ENCODE peak calls at places on chromosomes 4 and X, in seven cellular contexts. One of them, this sample, is unnamed.

GRCh38 chr4:128287159-128287870 is at the start of gene PGRMC2:
- DNase-seq in BJ: no peak
- DNase-seq in left ventricle myocardium inferior: no peak
- DNase-seq in right lobe of liver: no peak
- DNase-seq in heart right ventricle: peak
- DNase-seq in suprapubic skin: peak
- DNase-seq in spleen: no peak
- DNase-seq in this sample: peak

GRCh38 chrX:80335062-80335830 is 85.0 kb upstream of the TENT5D start:
- DNase-seq in BJ: no peak
- DNase-seq in left ventricle myocardium inferior: peak
- DNase-seq in heart right ventricle: no peak
- DNase-seq in right lobe of liver: peak
- DNase-seq in suprapubic skin: no peak
- DNase-seq in spleen: peak
- DNase-seq in this sample: no peak

GRCh38 chr4:152780267-152780811 is 585 bp downstream of the ARFIP1 start:
- DNase-seq in heart right ventricle: peak
- DNase-seq in suprapubic skin: no peak
- DNase-seq in right lobe of liver: no peak
- DNase-seq in left ventricle myocardium inferior: peak
- DNase-seq in BJ: peak
- DNase-seq in spleen: no peak
- DNase-seq in this sample: no peak

GRCh38 chr4:179597301-179597700 is 2155.1 kb upstream of the AGA start:
- DNase-seq in BJ: no peak
- DNase-seq in heart right ventricle: no peak
- DNase-seq in right lobe of liver: no peak
- DNase-seq in left ventricle myocardium inferior: no peak
- DNase-seq in suprapubic skin: no peak
- DNase-seq in spleen: no peak
- DNase-seq in this sample: no peak

GRCh38 chrX:105880491-105880890 is 58.2 kb downstream of the NRK start:
- DNase-seq in heart right ventricle: no peak
- DNase-seq in right lobe of liver: no peak
- DNase-seq in spleen: no peak
- DNase-seq in BJ: no peak
- DNase-seq in suprapubic skin: no peak
- DNase-seq in left ventricle myocardium inferior: no peak
- DNase-seq in this sample: no peak

GRCh38 chr4:41611881-41612871 is 74.2 kb downstream of the LIMCH1 start:
- DNase-seq in BJ: no peak
- DNase-seq in spleen: no peak
- DNase-seq in left ventricle myocardium inferior: peak
- DNase-seq in right lobe of liver: no peak
- DNase-seq in suprapubic skin: no peak
- DNase-seq in heart right ventricle: peak
- DNase-seq in this sample: no peak

GRCh38 chr4:80116516-80116915 is 43.5 kb upstream of the ANTXR2 start:
- DNase-seq in spleen: no peak
- DNase-seq in heart right ventricle: no peak
- DNase-seq in right lobe of liver: no peak
- DNase-seq in suprapubic skin: no peak
- DNase-seq in BJ: no peak
- DNase-seq in left ventricle myocardium inferior: no peak
- DNase-seq in this sample: no peak

GRCh38 chr4:152936446-152937279 is 540 bp downstream of the FHDC1 start:
- DNase-seq in spleen: peak
- DNase-seq in BJ: no peak
- DNase-seq in heart right ventricle: no peak
- DNase-seq in right lobe of liver: peak
- DNase-seq in left ventricle myocardium inferior: no peak
- DNase-seq in suprapubic skin: peak
- DNase-seq in this sample: peak

GRCh38 chr4:162891788-162892707 is 274.6 kb downstream of the NAF1 start:
- DNase-seq in spleen: no peak
- DNase-seq in left ventricle myocardium inferior: no peak
- DNase-seq in BJ: no peak
- DNase-seq in heart right ventricle: no peak
- DNase-seq in right lobe of liver: no peak
- DNase-seq in suprapubic skin: no peak
- DNase-seq in this sample: no peak

GRCh38 chrX:108736509-108737479 is at the start of gene IRS4:
- DNase-seq in suprapubic skin: no peak
- DNase-seq in BJ: no peak
- DNase-seq in left ventricle myocardium inferior: no peak
- DNase-seq in right lobe of liver: no peak
- DNase-seq in heart right ventricle: no peak
- DNase-seq in spleen: no peak
- DNase-seq in this sample: peak

GRCh38 chrX:149283853-149284252 is 221.3 kb downstream of the IDS start:
- DNase-seq in left ventricle myocardium inferior: no peak
- DNase-seq in spleen: no peak
- DNase-seq in suprapubic skin: no peak
- DNase-seq in heart right ventricle: no peak
- DNase-seq in BJ: no peak
- DNase-seq in right lobe of liver: no peak
- DNase-seq in this sample: no peak

GRCh38 chrX:120308558-120308957 is 2.7 kb downstream of the TMEM255A start:
- DNase-seq in heart right ventricle: no peak
- DNase-seq in right lobe of liver: no peak
- DNase-seq in BJ: no peak
- DNase-seq in left ventricle myocardium inferior: no peak
- DNase-seq in suprapubic skin: no peak
- DNase-seq in spleen: no peak
- DNase-seq in this sample: no peak

GRCh38 chrX:74211911-74212310 is 92.1 kb upstream of the ZCCHC13 start:
- DNase-seq in right lobe of liver: no peak
- DNase-seq in BJ: no peak
- DNase-seq in heart right ventricle: no peak
- DNase-seq in left ventricle myocardium inferior: no peak
- DNase-seq in spleen: no peak
- DNase-seq in suprapubic skin: no peak
- DNase-seq in this sample: no peak

GRCh38 chrX:153598541-153599191 is at the start of gene CCNQ:
- DNase-seq in BJ: no peak
- DNase-seq in left ventricle myocardium inferior: no peak
- DNase-seq in right lobe of liver: peak
- DNase-seq in spleen: peak
- DNase-seq in suprapubic skin: no peak
- DNase-seq in heart right ventricle: no peak
- DNase-seq in this sample: no peak

GRCh38 chr4:740011-740410 is 34.4 kb downstream of the PCGF3 start:
- DNase-seq in left ventricle myocardium inferior: no peak
- DNase-seq in heart right ventricle: no peak
- DNase-seq in right lobe of liver: no peak
- DNase-seq in BJ: no peak
- DNase-seq in suprapubic skin: no peak
- DNase-seq in spleen: no peak
- DNase-seq in this sample: no peak

GRCh38 chr4:54433686-54434085 is 204.6 kb downstream of the PDGFRA start:
- DNase-seq in spleen: no peak
- DNase-seq in suprapubic skin: no peak
- DNase-seq in heart right ventricle: no peak
- DNase-seq in right lobe of liver: no peak
- DNase-seq in left ventricle myocardium inferior: no peak
- DNase-seq in BJ: no peak
- DNase-seq in this sample: no peak

GRCh38 chrX:42269186-42269585 is 345.8 kb upstream of the CASK start:
- DNase-seq in BJ: peak
- DNase-seq in left ventricle myocardium inferior: no peak
- DNase-seq in heart right ventricle: no peak
- DNase-seq in spleen: no peak
- DNase-seq in suprapubic skin: no peak
- DNase-seq in right lobe of liver: no peak
- DNase-seq in this sample: no peak

GRCh38 chrX:152959626-152960025 is 34.3 kb downstream of the PNMA5 start:
- DNase-seq in BJ: no peak
- DNase-seq in spleen: no peak
- DNase-seq in heart right ventricle: no peak
- DNase-seq in suprapubic skin: no peak
- DNase-seq in right lobe of liver: no peak
- DNase-seq in left ventricle myocardium inferior: no peak
- DNase-seq in this sample: no peak

GRCh38 chr4:124111922-124112321 is 600.6 kb downstream of the ANKRD50 start:
- DNase-seq in right lobe of liver: no peak
- DNase-seq in BJ: peak
- DNase-seq in suprapubic skin: no peak
- DNase-seq in left ventricle myocardium inferior: no peak
- DNase-seq in heart right ventricle: peak
- DNase-seq in spleen: no peak
- DNase-seq in this sample: no peak

GRCh38 chr4:4362991-4363697 is 23.8 kb upstream of the NSG1 start:
- DNase-seq in suprapubic skin: no peak
- DNase-seq in BJ: no peak
- DNase-seq in left ventricle myocardium inferior: no peak
- DNase-seq in spleen: no peak
- DNase-seq in right lobe of liver: no peak
- DNase-seq in heart right ventricle: no peak
- DNase-seq in this sample: no peak

GRCh38 chr4:2817701-2818350 is 24.9 kb downstream of the SH3BP2 start:
- DNase-seq in left ventricle myocardium inferior: no peak
- DNase-seq in right lobe of liver: no peak
- DNase-seq in heart right ventricle: no peak
- DNase-seq in spleen: peak
- DNase-seq in BJ: no peak
- DNase-seq in suprapubic skin: no peak
- DNase-seq in this sample: no peak

GRCh38 chr4:2819244-2820215 is 24.1 kb upstream of the ADD1 start:
- DNase-seq in left ventricle myocardium inferior: peak
- DNase-seq in spleen: peak
- DNase-seq in suprapubic skin: no peak
- DNase-seq in BJ: no peak
- DNase-seq in right lobe of liver: peak
- DNase-seq in heart right ventricle: no peak
- DNase-seq in this sample: no peak

GRCh38 chr4:2820216-2820982 is 23.2 kb upstream of the ADD1 start:
- DNase-seq in spleen: peak
- DNase-seq in right lobe of liver: peak
- DNase-seq in BJ: no peak
- DNase-seq in left ventricle myocardium inferior: peak
- DNase-seq in suprapubic skin: no peak
- DNase-seq in heart right ventricle: no peak
- DNase-seq in this sample: no peak

GRCh38 chr4:2817136-2817535 is 24.3 kb downstream of the SH3BP2 start:
- DNase-seq in spleen: peak
- DNase-seq in right lobe of liver: no peak
- DNase-seq in suprapubic skin: no peak
- DNase-seq in left ventricle myocardium inferior: no peak
- DNase-seq in heart right ventricle: no peak
- DNase-seq in BJ: no peak
- DNase-seq in this sample: no peak

DNA sequence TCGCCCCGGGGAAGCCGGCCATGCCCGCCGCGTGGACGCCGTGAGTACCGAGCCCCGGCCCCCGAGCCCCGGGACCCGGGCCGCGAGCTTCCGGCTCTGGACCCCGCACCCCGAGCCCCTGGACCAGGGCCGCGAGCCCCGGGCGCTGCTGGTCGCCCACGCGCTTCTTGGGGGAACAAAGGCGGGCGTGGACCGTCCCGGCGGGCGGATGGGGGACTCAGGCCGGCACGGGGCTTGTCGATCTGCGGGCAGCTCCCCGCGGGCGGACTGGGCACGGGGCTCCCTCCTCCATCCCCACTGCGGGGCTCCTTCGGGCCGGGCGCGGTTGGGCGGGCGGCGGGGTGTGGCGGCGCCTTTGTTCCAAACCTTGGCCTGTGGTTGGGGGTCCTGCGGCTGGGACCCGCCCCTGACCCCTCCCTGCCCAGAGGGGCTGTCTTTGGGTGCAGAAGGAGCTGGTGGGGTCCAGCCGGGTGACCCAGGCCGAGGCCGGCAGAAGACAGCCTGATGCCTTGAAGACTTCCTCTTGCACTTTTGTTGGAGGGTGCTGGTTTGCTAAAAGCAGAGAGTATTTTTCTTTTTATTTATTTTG is 25.2 kb upstream of the ADD1 start:
- DNase-seq in right lobe of liver: no peak
- DNase-seq in suprapubic skin: no peak
- DNase-seq in left ventricle myocardium inferior: no peak
- DNase-seq in BJ: no peak
- DNase-seq in spleen: no peak
- DNase-seq in heart right ventricle: no peak
- DNase-seq in this sample: no peak
- H3K4me3 ChIP-seq in right lobe of liver: no peak
- H3K4me3 ChIP-seq in suprapubic skin: peak
- H3K4me3 ChIP-seq in left ventricle myocardium inferior: peak
- H3K4me3 ChIP-seq in BJ: peak
- H3K4me3 ChIP-seq in spleen: peak
- H3K4me3 ChIP-seq in heart right ventricle: peak
- H3K4me3 ChIP-seq in this sample: peak

GRCh38 chrX:64885850-64886249 is 90.4 kb downstream of the ZC4H2 start:
- DNase-seq in BJ: no peak
- DNase-seq in heart right ventricle: no peak
- DNase-seq in spleen: no peak
- DNase-seq in suprapubic skin: no peak
- DNase-seq in left ventricle myocardium inferior: no peak
- DNase-seq in right lobe of liver: no peak
- DNase-seq in this sample: no peak
- TF ChIP-seq CTCF in BJ: peak
- TF ChIP-seq CTCF in heart right ventricle: peak
- TF ChIP-seq CTCF in spleen: no peak
- TF ChIP-seq CTCF in suprapubic skin: peak
- TF ChIP-seq CTCF in left ventricle myocardium inferior: peak
- TF ChIP-seq CTCF in right lobe of liver: peak
- TF ChIP-seq CTCF in this sample: peak

DNA sequence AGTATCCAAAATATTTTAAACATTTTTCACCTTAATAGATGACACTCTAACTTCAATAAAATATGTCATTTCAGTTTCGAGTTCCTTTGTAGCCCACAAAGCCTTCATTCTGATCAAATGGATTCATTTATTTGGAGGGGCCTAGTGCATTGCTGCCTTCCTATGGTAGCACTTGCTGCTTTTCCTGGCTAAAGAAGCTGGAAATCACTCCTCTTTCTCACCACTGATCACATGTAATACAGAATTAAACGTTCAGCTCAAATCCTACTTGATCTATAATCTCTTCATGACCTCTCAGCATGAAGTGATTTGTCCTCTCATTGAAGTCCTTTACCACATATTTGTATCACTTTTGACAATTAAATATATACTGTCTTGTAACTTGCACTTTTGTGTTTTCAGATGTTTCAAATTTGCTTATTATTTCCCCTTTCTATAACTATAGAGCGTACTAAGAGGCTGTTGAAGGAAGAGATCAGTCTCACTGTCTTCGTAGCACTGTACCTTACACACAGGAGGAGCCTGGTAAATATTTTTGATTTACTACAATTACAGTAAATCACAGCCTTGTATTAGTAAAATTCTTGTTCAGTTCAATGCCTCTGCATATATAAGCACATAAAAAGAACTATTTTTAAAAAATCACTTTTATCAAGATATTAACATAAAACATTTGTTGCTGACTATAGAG is 555 bp downstream of the CFI start:
- DNase-seq in heart right ventricle: no peak
- DNase-seq in BJ: no peak
- DNase-seq in right lobe of liver: no peak
- DNase-seq in left ventricle myocardium inferior: no peak
- DNase-seq in suprapubic skin: no peak
- DNase-seq in spleen: no peak
- DNase-seq in this sample: no peak
- H3K4me3 ChIP-seq in heart right ventricle: peak
- H3K4me3 ChIP-seq in BJ: no peak
- H3K4me3 ChIP-seq in right lobe of liver: peak
- H3K4me3 ChIP-seq in left ventricle myocardium inferior: peak
- H3K4me3 ChIP-seq in suprapubic skin: peak
- H3K4me3 ChIP-seq in spleen: peak
- H3K4me3 ChIP-seq in this sample: no peak

GRCh38 chr4:144955104-144955503 is 142.9 kb downstream of the ANAPC10 start:
- DNase-seq in spleen: no peak
- DNase-seq in heart right ventricle: no peak
- DNase-seq in left ventricle myocardium inferior: no peak
- DNase-seq in BJ: no peak
- DNase-seq in right lobe of liver: no peak
- DNase-seq in suprapubic skin: no peak
- DNase-seq in this sample: no peak
- TF ChIP-seq CTCF in spleen: no peak
- TF ChIP-seq CTCF in heart right ventricle: no peak
- TF ChIP-seq CTCF in left ventricle myocardium inferior: no peak
- TF ChIP-seq CTCF in BJ: no peak
- TF ChIP-seq CTCF in right lobe of liver: no peak
- TF ChIP-seq CTCF in suprapubic skin: no peak
- TF ChIP-seq CTCF in this sample: no peak